ENCODE peak calls at places on chromosomes 11 and 22, in nine cellular contexts. I, Z, G, A, E, B, Y, Q and P are unnamed samples.

GRCh38 chr11:36271794-36272409 is 17.3 kb downstream of the COMMD9 start:
- DNase-seq in Z (no peak), Q (no peak), A (no peak), B (no peak), G (no peak), Y (no peak), I (no peak), E (no peak), P (no peak)

GRCh38 chr11:115447273-115447864 is 56.8 kb downstream of the CADM1 start:
- DNase-seq in G (no peak), Z (no peak), B (no peak), E (no peak), I (no peak), Y (no peak), A (no peak), Q (no peak), P (no peak)

GRCh38 chr11:107741044-107741823 is 29.4 kb upstream of the SLN start:
- DNase-seq in E (peak; percentile 59), Y (no peak), A (no peak), Q (peak; percentile 37), I (peak; percentile 55), G (no peak), Z (no peak), B (no peak), P (peak; percentile 6)

GRCh38 chr11:5941951-5942350 is at the start of gene OR56A3:
- DNase-seq in Y (no peak), Q (no peak), Z (no peak), A (no peak), B (no peak), G (no peak), E (no peak), I (no peak), P (no peak)

GRCh38 chr11:100328626-100329340 is 358.3 kb upstream of the ARHGAP42 start:
- DNase-seq in Z (no peak), A (no peak), Q (peak; percentile 78), E (no peak), G (no peak), I (no peak), B (no peak), Y (no peak), P (no peak)

GRCh38 chr11:43359432-43359818 is 705 bp downstream of the TTC17 start:
- DNase-seq in E (peak; percentile 81), I (peak; percentile 38), Q (peak; percentile 44), Z (no peak), B (no peak), Y (no peak), G (no peak), A (no peak), P (peak; percentile 51)

GRCh38 chr11:93908689-93909088 is 58.3 kb upstream of the VSTM5 start:
- DNase-seq in B (no peak), Z (no peak), E (no peak), Y (no peak), G (no peak), I (peak; percentile 82), A (no peak), Q (peak; percentile 94), P (no peak)

GRCh38 chr11:36089920-36090319 is 146.1 kb downstream of the LDLRAD3 start:
- DNase-seq in Q (no peak), A (no peak), E (no peak), G (no peak), I (no peak), B (no peak), Y (no peak), Z (no peak), P (no peak)

GRCh38 chr11:45473491-45473890 is 187.3 kb upstream of the SYT13 start:
- DNase-seq in B (no peak), Q (no peak), I (no peak), G (no peak), Z (no peak), E (no peak), A (no peak), Y (no peak), P (no peak)

GRCh38 chr11:128473631-128474030 is 113.7 kb downstream of the ETS1 start:
- DNase-seq in B (no peak), Q (no peak), I (no peak), E (peak; percentile 81), Z (no peak), A (no peak), G (no peak), Y (no peak), P (peak; percentile 45)

GRCh38 chr11:122748968-122749687 is 89.2 kb upstream of the CRTAM start:
- DNase-seq in G (peak; percentile 33), Y (peak; percentile 9), A (no peak), B (no peak), E (peak; percentile 41), Z (peak; percentile 21), Q (peak; percentile 93), I (peak; percentile 88), P (peak; percentile 72)

GRCh38 chr22:44639891-44640617 is 62.0 kb upstream of the PRR5 start:
- DNase-seq in I (no peak), Y (no peak), A (no peak), B (no peak), G (no peak), Q (no peak), E (no peak), Z (no peak), P (no peak)

GRCh38 chr11:56885182-56885581 is 103.5 kb upstream of the OR5AK2 start:
- DNase-seq in G (no peak), Q (no peak), A (no peak), B (no peak), Y (no peak), I (no peak), E (no peak), Z (no peak), P (no peak)

GRCh38 chr11:60973699-60974098 is 2.2 kb downstream of the CD6 start:
- DNase-seq in Q (no peak), I (no peak), Y (no peak), E (no peak), Z (no peak), B (no peak), G (peak; percentile 54), A (no peak), P (peak; percentile 47)

GRCh38 chr22:25172153-25172552 is 27.5 kb upstream of the CRYBB3 start:
- DNase-seq in Z (peak; percentile 15), G (peak; percentile 46), Y (no peak), E (peak; percentile 26), Q (peak; percentile 24), B (no peak), A (no peak), I (peak; percentile 12), P (peak; percentile 53)